ENCODE peak calls at places on chromosomes 1 and 21, in five cellular contexts. B is endothelial cell; Y is ascending aorta; W is heart right ventricle; N is CD4-positive, alpha-beta T cell. Q is an unnamed sample.

GRCh38 chr1:11862890-11863289 is 4.1 kb upstream of the NPPB start:
- DNase-seq in B (no peak), Y (no peak), W (no peak), N (no peak), Q (no peak)

GRCh38 chr21:34836103-34836932 is 167.5 kb downstream of the CLIC6 start:
- DNase-seq in B (no peak), Y (peak; percentile 72), W (no peak), N (no peak), Q (no peak)

GRCh38 chr1:3434406-3435110 is 19.9 kb upstream of the ARHGEF16 start:
- DNase-seq in B (no peak), Y (no peak), W (peak; percentile 7), N (no peak), Q (no peak)

GRCh38 chr1:67766117-67766978 is 66.9 kb downstream of the GNG12 start:
- DNase-seq in B (peak; percentile 58), Y (no peak), W (peak; percentile 21), N (peak; percentile 5), Q (peak; percentile 69)

GRCh38 chr1:43835141-43836021 is 98.2 kb upstream of the ARTN start:
- DNase-seq in B (no peak), Y (no peak), W (no peak), N (no peak), Q (no peak)

GRCh38 chr1:98388431-98388830 is 273.1 kb upstream of the SNX7 start:
- DNase-seq in B (no peak), Y (no peak), W (no peak), N (no peak), Q (no peak)

GRCh38 chr1:94823116-94823515 is 3.0 kb downstream of the SLC44A3 start:
- DNase-seq in B (no peak), Y (no peak), W (no peak), N (no peak), Q (no peak)

GRCh38 chr1:12147116-12147753 is 19.6 kb upstream of the TNFRSF1B start:
- DNase-seq in B (peak; percentile 38), Y (no peak), W (no peak), N (no peak), Q (no peak)

GRCh38 chr21:29376556-29376955 is 77.8 kb downstream of the BACH1 start:
- DNase-seq in B (peak; percentile 17), Y (no peak), W (peak; percentile 18), N (peak; percentile 23), Q (peak; percentile 8)

GRCh38 chr1:37282763-37283162 is 191.6 kb upstream of the ZC3H12A start:
- DNase-seq in B (no peak), Y (no peak), W (no peak), N (no peak), Q (no peak)

GRCh38 chr21:26117972-26118367 is 52.6 kb downstream of the APP start:
- DNase-seq in B (no peak), Y (no peak), W (no peak), N (no peak), Q (no peak)

GRCh38 chr1:33256701-33257387 is 552 bp downstream of the ZNF362 start:
- DNase-seq in B (peak; percentile 24), Y (no peak), W (peak; percentile 60), N (peak; percentile 35), Q (peak; percentile 29)

GRCh38 chr1:97758589-97759057 is 162.2 kb downstream of the DPYD start:
- DNase-seq in B (no peak), Y (no peak), W (no peak), N (no peak), Q (no peak)

GRCh38 chr1:182877842-182878241 is 38.7 kb downstream of the DHX9 start:
- DNase-seq in B (no peak), Y (no peak), W (no peak), N (no peak), Q (no peak)

GRCh38 chr21:33196956-33197374 is 32.8 kb upstream of the IFNAR2 start:
- DNase-seq in B (peak; percentile 67), Y (no peak), W (peak; percentile 47), N (peak; percentile 42), Q (peak; percentile 73)

GRCh38 chr1:67159233-67159632 is 7.0 kb upstream of the IL23R start:
- DNase-seq in B (no peak), Y (no peak), W (no peak), N (no peak), Q (no peak)

GRCh38 chr1:22839806-22840205 is 129.2 kb downstream of the EPHB2 start:
- DNase-seq in B (no peak), Y (no peak), W (no peak), N (no peak), Q (no peak)

GRCh38 chr1:6490181-6491075 is 1.0 kb downstream of the PLEKHG5 start:
- DNase-seq in B (peak; percentile 68), Y (no peak), W (peak; percentile 65), N (peak; percentile 32), Q (peak; percentile 73)

GRCh38 chr21:45109831-45110492 is 35.6 kb downstream of the ADARB1 start:
- DNase-seq in B (no peak), Y (no peak), W (no peak), N (no peak), Q (no peak)

GRCh38 chr1:170664828-170665617 is 1.1 kb downstream of the PRRX1 start:
- DNase-seq in B (peak; percentile 53), Y (no peak), W (peak; percentile 61), N (no peak), Q (no peak)

GRCh38 chr1:113975211-113975895 is 3.9 kb upstream of the OLFML3 start:
- DNase-seq in B (no peak), Y (no peak), W (no peak), N (no peak), Q (no peak)

GRCh38 chr1:230877139-230877923 is 9.0 kb upstream of the C1orf198 start:
- DNase-seq in B (no peak), Y (no peak), W (no peak), N (no peak), Q (no peak)

GRCh38 chr1:25819496-25820246 is at the start of gene MTFR1L:
- DNase-seq in B (peak; percentile 64), Y (no peak), W (peak; percentile 89), N (peak; percentile 87), Q (peak; percentile 67)

GRCh38 chr1:66993076-66993475 is 60.9 kb downstream of the SLC35D1 start:
- DNase-seq in B (no peak), Y (no peak), W (no peak), N (no peak), Q (no peak)

GRCh38 chr1:152461544-152461943 is 47.5 kb upstream of the CRNN start:
- DNase-seq in B (peak; percentile 68), Y (no peak), W (no peak), N (peak; percentile 46), Q (no peak)

GRCh38 chr1:93814059-93814794 is 64.8 kb downstream of the DNTTIP2 start:
- DNase-seq in B (peak; percentile 61), Y (no peak), W (no peak), N (no peak), Q (peak; percentile 61)

GRCh38 chr21:46077674-46078101 is 20.2 kb upstream of the COL6A2 start:
- DNase-seq in B (no peak), Y (no peak), W (no peak), N (no peak), Q (no peak)

GRCh38 chr1:166679369-166679768 is 159.9 kb upstream of the POGK start:
- DNase-seq in B (no peak), Y (no peak), W (no peak), N (no peak), Q (no peak)

GRCh38 chr1:166675213-166675612 is 164.1 kb upstream of the POGK start:
- DNase-seq in B (no peak), Y (no peak), W (no peak), N (no peak), Q (no peak)

GRCh38 chr1:166673722-166674121 is 165.6 kb upstream of the POGK start:
- DNase-seq in B (no peak), Y (no peak), W (no peak), N (no peak), Q (no peak)

GRCh38 chr1:166671627-166672026 is 167.6 kb upstream of the POGK start:
- DNase-seq in B (no peak), Y (no peak), W (no peak), N (no peak), Q (no peak)

DNA sequence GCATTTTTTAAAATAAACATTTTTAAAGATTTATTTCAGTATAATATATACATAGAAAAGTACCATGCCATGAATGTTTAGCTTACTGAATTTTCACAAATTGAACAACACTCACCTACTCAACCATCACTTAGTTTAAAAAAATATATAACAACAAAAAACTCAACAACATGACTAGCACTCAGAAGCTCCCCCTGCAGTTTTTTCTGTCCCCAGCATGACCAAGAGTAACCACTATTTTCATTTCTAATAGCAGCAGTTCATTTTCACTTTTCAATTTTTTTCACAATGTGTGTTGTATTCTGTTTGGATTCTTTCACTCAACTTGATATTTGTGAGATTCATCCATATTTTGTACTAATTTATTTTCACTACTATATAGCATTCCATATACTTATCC is 162.3 kb upstream of the POGK start:
- DNase-seq in B (no peak), Y (no peak), W (no peak), N (no peak), Q (no peak)
- TF ChIP-seq CTCF in B (no peak), Y (no peak), W (no peak), N (no peak), Q (no peak)

GRCh38 chr1:202565890-202566289 is 144.4 kb downstream of the SYT2 start:
- DNase-seq in B (no peak), Y (no peak), W (no peak), N (no peak), Q (no peak)
- TF ChIP-seq CTCF in B (no peak), Y (no peak), W (no peak), N (no peak), Q (no peak)

GRCh38 chr1:202289009-202289408 is 52.7 kb downstream of the UBE2T start:
- DNase-seq in B (no peak), Y (no peak), W (no peak), N (no peak), Q (no peak)
- TF ChIP-seq CTCF in B (no peak), Y (no peak), W (no peak), N (no peak), Q (no peak)

DNA sequence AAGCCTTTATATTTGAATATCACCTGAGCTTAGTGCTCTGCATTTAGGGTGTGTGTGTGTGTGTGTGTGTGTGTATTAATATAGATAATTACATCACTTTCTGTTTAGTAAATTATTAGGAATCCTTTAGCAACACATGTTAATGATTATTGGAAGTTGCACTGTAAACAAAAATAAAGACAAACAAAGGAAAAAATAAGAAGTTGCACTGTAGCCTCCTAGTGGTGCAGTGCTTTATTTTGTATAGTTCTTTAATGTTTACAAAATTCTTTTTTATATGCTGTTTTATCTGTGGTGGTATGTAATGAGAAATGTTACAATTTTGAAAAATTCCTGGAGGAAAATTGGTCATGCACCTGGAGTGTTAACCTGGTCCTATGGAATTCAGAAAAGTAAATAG is 69.2 kb downstream of the UBE4B start:
- DNase-seq in B (no peak), Y (no peak), W (no peak), N (no peak), Q (no peak)
- TF ChIP-seq CTCF in B (no peak), Y (no peak), W (no peak), N (no peak), Q (peak; percentile 43)

GRCh38 chr1:1753607-1754005 is 24.7 kb downstream of the NADK start:
- DNase-seq in B (no peak), Y (no peak), W (no peak), N (no peak), Q (no peak)
- TF ChIP-seq CTCF in B (no peak), Y (no peak), W (no peak), N (no peak), Q (no peak)

DNA sequence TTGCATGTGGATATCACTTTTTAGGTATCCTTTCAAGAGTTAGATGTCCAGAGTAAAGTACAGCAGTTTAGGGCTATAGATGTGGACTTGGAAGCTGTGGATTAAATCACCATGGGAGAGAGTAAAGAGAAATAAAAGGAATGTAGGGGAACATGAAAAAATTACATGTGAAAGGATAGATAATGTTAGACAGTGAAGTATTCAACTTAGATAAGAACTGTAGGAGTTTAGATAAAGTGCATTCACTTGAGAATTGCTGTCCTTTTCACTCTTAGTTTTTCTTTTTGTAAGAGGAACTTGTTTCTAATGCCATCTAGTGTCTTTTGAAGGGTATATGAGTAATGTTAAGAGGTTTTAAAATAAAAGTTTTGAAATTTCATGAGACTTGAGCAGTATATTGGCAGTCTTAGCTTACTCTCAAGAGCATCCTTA is 40.1 kb downstream of the MAST2 start:
- DNase-seq in B (no peak), Y (no peak), W (no peak), N (no peak), Q (no peak)
- TF ChIP-seq CTCF in B (no peak), Y (no peak), W (peak; percentile 40), N (no peak), Q (no peak)

Q was measured in neural crest cell.